ENCODE peak calls at places on chromosomes 11 and 22, in four cellular contexts. Y, I, J and T are unnamed samples.

GRCh38 chr11:46628961-46629360 is 11.6 kb downstream of the ATG13 start:
- DNase-seq in Y (no peak), I (no peak), J (no peak), T (no peak)

GRCh38 chr11:34546511-34547206 is 33.1 kb upstream of the ELF5 start:
- DNase-seq in Y (no peak), I (no peak), J (peak), T (no peak)

GRCh38 chr11:27184458-27185312 is 144.1 kb downstream of the BBOX1 start:
- DNase-seq in Y (no peak), I (no peak), J (no peak), T (no peak)

GRCh38 chr22:45516923-45517675 is 14.4 kb downstream of the FBLN1 start:
- DNase-seq in Y (no peak), I (no peak), J (no peak), T (no peak)

GRCh38 chr22:17586831-17587440 is 23.6 kb downstream of the SLC25A18 start:
- DNase-seq in Y (peak), I (no peak), J (no peak), T (no peak)

GRCh38 chr11:121352301-121352891 is 59.8 kb downstream of the SC5D start:
- DNase-seq in Y (no peak), I (no peak), J (peak), T (peak)

GRCh38 chr11:73312806-73313403 is 4.8 kb downstream of the ARHGEF17 start:
- DNase-seq in Y (no peak), I (no peak), J (no peak), T (no peak)

GRCh38 chr22:50635591-50635990 is 7.6 kb upstream of the ARSA start:
- DNase-seq in Y (peak), I (no peak), J (no peak), T (no peak)

GRCh38 chr11:60840711-60841430 is 1.0 kb upstream of the CCDC86 start:
- DNase-seq in Y (no peak), I (no peak), J (peak), T (peak)

GRCh38 chr11:35667257-35667656 is 4.7 kb downstream of the TRIM44 start:
- DNase-seq in Y (no peak), I (no peak), J (no peak), T (no peak)

GRCh38 chr11:28878025-28878424 is 769.8 kb downstream of the METTL15 start:
- DNase-seq in Y (no peak), I (no peak), J (no peak), T (no peak)

GRCh38 chr11:116773203-116774112 is 671 bp upstream of the BUD13 start:
- DNase-seq in Y (no peak), I (no peak), J (no peak), T (no peak)

GRCh38 chr22:32904044-32904443 is 102.5 kb downstream of the TIMP3 start:
- DNase-seq in Y (no peak), I (no peak), J (no peak), T (peak)

GRCh38 chr22:46102159-46102558 is 48.2 kb upstream of the PPARA start:
- DNase-seq in Y (no peak), I (no peak), J (no peak), T (peak)

GRCh38 chr11:118889796-118890195 is 6.1 kb downstream of the CXCR5 start:
- DNase-seq in Y (peak), I (no peak), J (no peak), T (no peak)

GRCh38 chr11:77175869-77176539 is 48.0 kb downstream of the MYO7A start:
- DNase-seq in Y (peak), I (no peak), J (peak), T (no peak)

GRCh38 chr11:56750190-56750589 is 1.7 kb upstream of the OR9G4 start:
- DNase-seq in Y (no peak), I (no peak), J (no peak), T (no peak)